ENCODE peak calls at places on chromosome 6, in five cellular contexts. One of them, this sample, is unnamed.

GRCh38 chr6:43812850-43813584 is 43.0 kb downstream of the VEGFA start:
- DNase-seq in adrenal gland: no peak
- DNase-seq in BE2C: no peak
- DNase-seq in upper lobe of right lung: peak
- DNase-seq in transverse colon: peak
- DNase-seq in this sample: peak

GRCh38 chr6:30101423-30101938 is 11.4 kb downstream of the TRIM31 start:
- DNase-seq in adrenal gland: no peak
- DNase-seq in upper lobe of right lung: no peak
- DNase-seq in BE2C: no peak
- DNase-seq in transverse colon: no peak
- DNase-seq in this sample: no peak

GRCh38 chr6:114747995-114748625 is 405.3 kb upstream of the HS3ST5 start:
- DNase-seq in upper lobe of right lung: no peak
- DNase-seq in BE2C: peak
- DNase-seq in adrenal gland: peak
- DNase-seq in transverse colon: no peak
- DNase-seq in this sample: peak

GRCh38 chr6:20931772-20932171 is 397.5 kb downstream of the CDKAL1 start:
- DNase-seq in transverse colon: no peak
- DNase-seq in upper lobe of right lung: no peak
- DNase-seq in adrenal gland: no peak
- DNase-seq in BE2C: no peak
- DNase-seq in this sample: no peak

GRCh38 chr6:82917346-82918064 is 148.1 kb downstream of the UBE3D start:
- DNase-seq in upper lobe of right lung: no peak
- DNase-seq in transverse colon: no peak
- DNase-seq in BE2C: no peak
- DNase-seq in adrenal gland: no peak
- DNase-seq in this sample: no peak

GRCh38 chr6:113859349-113860164 is 2.4 kb downstream of the MARCKS start:
- DNase-seq in upper lobe of right lung: peak
- DNase-seq in adrenal gland: no peak
- DNase-seq in BE2C: peak
- DNase-seq in transverse colon: peak
- DNase-seq in this sample: peak

GRCh38 chr6:7137335-7138106 is 29.8 kb downstream of the RREB1 start:
- DNase-seq in BE2C: peak
- DNase-seq in transverse colon: peak
- DNase-seq in upper lobe of right lung: no peak
- DNase-seq in adrenal gland: peak
- DNase-seq in this sample: peak

GRCh38 chr6:145656128-145656527 is 79.2 kb downstream of the EPM2A start:
- DNase-seq in upper lobe of right lung: no peak
- DNase-seq in transverse colon: no peak
- DNase-seq in adrenal gland: no peak
- DNase-seq in BE2C: no peak
- DNase-seq in this sample: no peak

GRCh38 chr6:83592770-83593394 is 80.5 kb downstream of the PRSS35 start:
- DNase-seq in transverse colon: no peak
- DNase-seq in BE2C: peak
- DNase-seq in adrenal gland: peak
- DNase-seq in upper lobe of right lung: no peak
- DNase-seq in this sample: peak

GRCh38 chr6:41236276-41236675 is 8.1 kb downstream of the TREML4 start:
- DNase-seq in BE2C: no peak
- DNase-seq in upper lobe of right lung: no peak
- DNase-seq in transverse colon: no peak
- DNase-seq in adrenal gland: no peak
- DNase-seq in this sample: no peak

GRCh38 chr6:13013681-13014550 is 297.3 kb downstream of the PHACTR1 start:
- DNase-seq in upper lobe of right lung: peak
- DNase-seq in BE2C: no peak
- DNase-seq in adrenal gland: no peak
- DNase-seq in transverse colon: no peak
- DNase-seq in this sample: no peak

GRCh38 chr6:88722691-88723090 is 240.7 kb downstream of the RNGTT start:
- DNase-seq in transverse colon: no peak
- DNase-seq in upper lobe of right lung: no peak
- DNase-seq in BE2C: no peak
- DNase-seq in adrenal gland: no peak
- DNase-seq in this sample: no peak

GRCh38 chr6:88728756-88729155 is 234.7 kb downstream of the RNGTT start:
- DNase-seq in adrenal gland: no peak
- DNase-seq in BE2C: no peak
- DNase-seq in transverse colon: no peak
- DNase-seq in upper lobe of right lung: no peak
- DNase-seq in this sample: no peak

GRCh38 chr6:88730602-88731001 is 232.8 kb downstream of the RNGTT start:
- DNase-seq in adrenal gland: no peak
- DNase-seq in upper lobe of right lung: no peak
- DNase-seq in transverse colon: no peak
- DNase-seq in BE2C: no peak
- DNase-seq in this sample: no peak

GRCh38 chr6:88725111-88725711 is 238.2 kb downstream of the RNGTT start:
- DNase-seq in upper lobe of right lung: no peak
- DNase-seq in adrenal gland: no peak
- DNase-seq in BE2C: peak
- DNase-seq in transverse colon: no peak
- DNase-seq in this sample: peak
- TF ChIP-seq CTCF in upper lobe of right lung: no peak
- TF ChIP-seq CTCF in adrenal gland: peak
- TF ChIP-seq CTCF in BE2C: peak
- TF ChIP-seq CTCF in transverse colon: no peak
- TF ChIP-seq CTCF in this sample: no peak

DNA sequence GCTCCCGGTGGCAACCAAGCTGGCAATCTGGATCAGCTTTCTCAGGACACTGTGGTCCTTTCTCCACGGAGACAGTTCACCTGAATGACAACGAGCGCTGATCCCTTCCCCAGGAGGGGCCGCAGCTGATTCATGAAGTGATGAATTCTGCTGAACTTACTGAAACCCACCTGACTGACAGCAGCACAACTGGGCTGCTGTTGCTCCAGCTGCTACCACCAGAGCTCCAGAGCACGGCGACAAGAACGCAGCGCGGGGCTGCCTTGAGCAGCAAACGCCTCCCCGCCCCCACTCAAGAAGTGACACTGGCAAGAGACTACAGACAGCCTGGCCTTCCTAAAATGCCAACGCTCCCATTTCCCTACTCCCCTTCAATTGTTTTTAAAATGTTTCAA is 10.0 kb downstream of the PXDC1 start:
- DNase-seq in upper lobe of right lung: no peak
- DNase-seq in transverse colon: peak
- DNase-seq in BE2C: no peak
- DNase-seq in adrenal gland: no peak
- DNase-seq in this sample: no peak
- H3K4me3 ChIP-seq in upper lobe of right lung: no peak
- H3K4me3 ChIP-seq in transverse colon: no peak
- H3K4me3 ChIP-seq in BE2C: no peak
- H3K4me3 ChIP-seq in adrenal gland: no peak
- H3K4me3 ChIP-seq in this sample: no peak

GRCh38 chr6:35731414-35731735 is 5.5 kb upstream of the ARMC12 start:
- DNase-seq in transverse colon: peak
- DNase-seq in upper lobe of right lung: peak
- DNase-seq in adrenal gland: peak
- DNase-seq in BE2C: peak
- DNase-seq in this sample: peak

GRCh38 chr6:35729722-35730121 is 7.1 kb upstream of the ARMC12 start:
- DNase-seq in BE2C: no peak
- DNase-seq in upper lobe of right lung: peak
- DNase-seq in adrenal gland: no peak
- DNase-seq in transverse colon: peak
- DNase-seq in this sample: no peak

GRCh38 chr6:35733633-35734032 is 3.2 kb upstream of the ARMC12 start:
- DNase-seq in adrenal gland: no peak
- DNase-seq in transverse colon: no peak
- DNase-seq in BE2C: no peak
- DNase-seq in upper lobe of right lung: no peak
- DNase-seq in this sample: no peak

GRCh38 chr6:35730745-35731413 is 6.0 kb upstream of the ARMC12 start:
- DNase-seq in transverse colon: no peak
- DNase-seq in adrenal gland: no peak
- DNase-seq in BE2C: no peak
- DNase-seq in upper lobe of right lung: no peak
- DNase-seq in this sample: no peak

GRCh38 chr6:35731736-35732532 is 4.9 kb upstream of the ARMC12 start:
- DNase-seq in BE2C: peak
- DNase-seq in transverse colon: peak
- DNase-seq in upper lobe of right lung: peak
- DNase-seq in adrenal gland: peak
- DNase-seq in this sample: peak
- TF ChIP-seq CTCF in BE2C: no peak
- TF ChIP-seq CTCF in transverse colon: no peak
- TF ChIP-seq CTCF in upper lobe of right lung: peak
- TF ChIP-seq CTCF in adrenal gland: peak
- TF ChIP-seq CTCF in this sample: peak

GRCh38 chr6:25417206-25417605 is 138.0 kb downstream of the CARMIL1 start:
- DNase-seq in BE2C: peak
- DNase-seq in adrenal gland: no peak
- DNase-seq in upper lobe of right lung: no peak
- DNase-seq in transverse colon: no peak
- DNase-seq in this sample: no peak
- H3K4me3 ChIP-seq in BE2C: no peak
- H3K4me3 ChIP-seq in adrenal gland: no peak
- H3K4me3 ChIP-seq in upper lobe of right lung: no peak
- H3K4me3 ChIP-seq in transverse colon: no peak
- H3K4me3 ChIP-seq in this sample: no peak

This sample was measured in GM12865.